ENCODE peak calls at places on chromosome 2, in seven cellular contexts. F is H9, D is H1, S is IMR-90, B is neuronal stem cell, N is mesendoderm, J is trophoblast cell. T is an unnamed sample.

GRCh38 chr2:12507295-12507694 is 209.4 kb upstream of the TRIB2 start:
- DNase-seq in B (no peak), N (no peak), D (no peak), F (no peak), J (peak; percentile 3), S (peak; percentile 80), T (peak; percentile 92)

GRCh38 chr2:145184741-145185671 is 665.1 kb upstream of the ZEB2 start:
- DNase-seq in F (no peak), S (peak; percentile 62), N (no peak), J (no peak), D (no peak), B (no peak), T (peak; percentile 43)

GRCh38 chr2:201699384-201699783 is 940 bp upstream of the MPP4 start:
- DNase-seq in F (no peak), N (no peak), S (no peak), B (no peak), D (no peak), J (no peak), T (no peak)

GRCh38 chr2:20471902-20472559 is 25.2 kb downstream of the RHOB start:
- DNase-seq in J (no peak), S (no peak), N (no peak), F (no peak), D (no peak), B (no peak), T (no peak)

GRCh38 chr2:223109341-223109740 is 57.4 kb downstream of the KCNE4 start:
- DNase-seq in J (peak; percentile 72), S (no peak), N (no peak), F (no peak), B (no peak), D (no peak), T (no peak)

GRCh38 chr2:42906557-42907380 is 114.4 kb upstream of the HAAO start:
- DNase-seq in J (peak; percentile 31), S (peak; percentile 27), F (peak; percentile 47), D (peak; percentile 57), B (peak; percentile 55), N (peak; percentile 72), T (peak; percentile 76)

GRCh38 chr2:236626391-236627150 is 56.9 kb downstream of the ACKR3 start:
- DNase-seq in N (no peak), J (no peak), D (no peak), B (no peak), S (no peak), F (no peak), T (no peak)

GRCh38 chr2:65710779-65711295 is 278.4 kb upstream of the SPRED2 start:
- DNase-seq in J (peak; percentile 45), B (no peak), N (peak; percentile 73), D (no peak), F (peak; percentile 43), S (peak; percentile 8), T (peak; percentile 10)

GRCh38 chr2:62469558-62469957 is 36.4 kb downstream of the TMEM17 start:
- DNase-seq in F (no peak), N (no peak), B (no peak), D (no peak), J (no peak), S (no peak), T (no peak)
- H4K8ac ChIP-seq in F (no peak overlapping the region), N (no peak overlapping the region), B (no peak overlapping the region), D (no peak overlapping the region), J (no peak overlapping the region), S (no peak overlapping the region), T (no peak overlapping the region)

GRCh38 chr2:155695505-155695904 is 637.0 kb downstream of the NR4A2 start:
- DNase-seq in B (no peak), N (no peak), S (no peak), F (no peak), D (no peak), J (no peak), T (no peak)
- H4K8ac ChIP-seq in B (no peak overlapping the region), N (no peak overlapping the region), S (no peak overlapping the region), F (no peak overlapping the region), D (no peak overlapping the region), J (no peak overlapping the region), T (no peak overlapping the region)

DNA sequence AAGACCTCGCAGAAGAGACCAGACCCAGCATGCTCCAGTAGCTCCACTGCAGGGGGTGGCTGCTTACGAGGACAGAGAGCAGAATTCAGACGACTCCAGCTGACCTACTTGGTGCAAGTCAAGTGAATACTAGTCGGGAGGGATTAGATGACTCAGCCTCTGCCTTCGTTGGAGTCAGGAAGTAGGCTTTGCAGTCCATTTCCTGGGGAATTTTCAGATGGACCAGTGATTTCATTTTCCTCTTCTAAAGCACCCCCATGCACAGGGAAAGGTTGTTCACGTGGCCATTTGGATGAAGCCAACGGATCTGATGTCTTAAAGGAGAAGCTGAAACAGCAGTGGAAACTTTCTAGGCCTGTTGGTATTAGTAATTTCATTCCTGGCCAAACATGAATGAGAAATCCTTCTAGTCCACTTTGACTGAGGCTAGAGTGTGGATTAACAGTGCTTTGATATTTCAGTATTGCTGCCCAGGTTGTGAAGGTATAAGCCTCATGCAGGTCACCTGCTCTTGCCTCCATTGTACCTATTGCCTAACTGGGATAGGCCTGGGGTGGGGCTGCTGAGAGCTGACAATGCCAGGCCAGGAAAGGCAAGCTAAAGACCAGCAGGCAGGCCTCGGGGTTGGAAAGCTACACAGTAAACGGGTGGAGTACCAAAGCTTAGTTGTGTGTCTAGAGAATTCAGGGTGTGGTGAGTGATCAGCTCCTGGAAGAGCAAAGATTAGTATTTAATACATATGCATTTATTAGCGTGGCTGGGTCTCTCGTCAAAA is 117.6 kb upstream of the FOSL2 start:
- DNase-seq in B (no peak), J (peak; percentile 43), D (no peak), N (peak; percentile 89), S (peak; percentile 98), F (peak; percentile 47), T (peak; percentile 99)
- H4K8ac ChIP-seq in B (no peak overlapping the region), J (peak overlapping the region; percentile 52), D (no peak overlapping the region), N (no peak overlapping the region), S (peak overlapping the region; percentile 87), F (no peak overlapping the region), T (peak overlapping the region; percentile 98)

GRCh38 chr2:200417389-200417788 is 92.5 kb downstream of the KCTD18 start:
- DNase-seq in F (no peak), B (no peak), J (no peak), D (no peak), N (no peak), S (no peak), T (no peak)

GRCh38 chr2:200411831-200412230 is 98.0 kb downstream of the KCTD18 start:
- DNase-seq in D (no peak), B (no peak), J (no peak), N (peak; percentile 46), F (no peak), S (peak; percentile 26), T (peak; percentile 28)

GRCh38 chr2:200415455-200415854 is 94.4 kb downstream of the KCTD18 start:
- DNase-seq in J (no peak), S (no peak), F (no peak), B (no peak), N (no peak), D (no peak), T (no peak)

GRCh38 chr2:200416878-200417277 is 93.0 kb downstream of the KCTD18 start:
- DNase-seq in F (no peak), N (no peak), S (no peak), J (no peak), D (no peak), B (peak; percentile 66), T (no peak)

GRCh38 chr2:200414367-200414766 is 95.5 kb downstream of the KCTD18 start:
- DNase-seq in S (no peak), N (no peak), F (no peak), D (no peak), J (no peak), B (no peak), T (no peak)
- H4K8ac ChIP-seq in S (no peak overlapping the region), N (no peak overlapping the region), F (no peak overlapping the region), D (no peak overlapping the region), J (no peak overlapping the region), B (no peak overlapping the region), T (no peak overlapping the region)

GRCh38 chr2:74086001-74086400 is 61.7 kb downstream of the BOLA3 start:
- DNase-seq in S (no peak), F (no peak), J (peak; percentile 78), D (no peak), B (no peak), N (no peak), T (no peak)

GRCh38 chr2:74089816-74090745 is 57.6 kb downstream of the BOLA3 start:
- DNase-seq in S (no peak), J (peak; percentile 35), N (no peak), D (peak; percentile 41), B (no peak), F (no peak), T (no peak)

GRCh38 chr2:74083750-74084149 is 64.0 kb downstream of the BOLA3 start:
- DNase-seq in B (no peak), S (no peak), J (peak; percentile 82), F (no peak), N (no peak), D (no peak), T (no peak)

GRCh38 chr2:74091391-74091790 is 56.3 kb downstream of the BOLA3 start:
- DNase-seq in S (no peak), D (peak; percentile 38), F (no peak), J (no peak), B (no peak), N (no peak), T (no peak)

GRCh38 chr2:74087696-74088095 is 60.0 kb downstream of the BOLA3 start:
- DNase-seq in N (no peak), D (no peak), S (no peak), B (no peak), F (no peak), J (no peak), T (no peak)
- H4K8ac ChIP-seq in N (no peak overlapping the region), D (no peak overlapping the region), S (no peak overlapping the region), B (no peak overlapping the region), F (no peak overlapping the region), J (no peak overlapping the region), T (no peak overlapping the region)

GRCh38 chr2:178830451-178830850 is 23.2 kb upstream of the TTN start:
- DNase-seq in D (no peak), N (peak; percentile 83), B (no peak), J (no peak), F (no peak), S (no peak), T (no peak)
- H4K8ac ChIP-seq in D (no peak overlapping the region), N (no peak overlapping the region), B (no peak overlapping the region), J (no peak overlapping the region), F (no peak overlapping the region), S (no peak overlapping the region), T (no peak overlapping the region)

GRCh38 chr2:98528349-98528748 is 80.0 kb downstream of the COA5 start:
- DNase-seq in J (no peak), B (no peak), D (no peak), N (no peak), F (no peak), S (no peak), T (no peak)
- H4K8ac ChIP-seq in J (no peak overlapping the region), B (no peak overlapping the region), D (no peak overlapping the region), N (no peak overlapping the region), F (no peak overlapping the region), S (no peak overlapping the region), T (no peak overlapping the region)

GRCh38 chr2:3518496-3519254 is 656 bp downstream of the ADI1 start:
- DNase-seq in D (peak; percentile 98), N (peak; percentile 98), B (peak; percentile 99), F (peak; percentile 99), S (peak; percentile 96), J (peak; percentile 98), T (peak; percentile 96)

GRCh38 chr2:3519255-3520190 is at the start of gene ADI1:
- DNase-seq in S (peak; percentile 65), D (peak; percentile 89), N (peak; percentile 91), F (peak; percentile 86), J (peak; percentile 87), B (no peak), T (peak; percentile 79)

GRCh38 chr2:3522851-3523481 is 3.6 kb upstream of the ADI1 start:
- DNase-seq in F (no peak), D (no peak), S (peak; percentile 61), N (no peak), J (peak; percentile 60), B (no peak), T (peak; percentile 43)

GRCh38 chr2:3517948-3518495 is 1.3 kb downstream of the ADI1 start:
- DNase-seq in S (no peak), F (no peak), D (no peak), B (no peak), J (no peak), N (no peak), T (no peak)

GRCh38 chr2:3520591-3520990 is 1.3 kb upstream of the ADI1 start:
- DNase-seq in B (no peak), J (no peak), D (no peak), N (no peak), S (no peak), F (no peak), T (no peak)
- H4K8ac ChIP-seq in B (no peak overlapping the region), J (no peak overlapping the region), D (no peak overlapping the region), N (no peak overlapping the region), S (no peak overlapping the region), F (no peak overlapping the region), T (no peak overlapping the region)

T was measured in mesenchymal stem cell.